ENCODE peak calls at places on chromosome 2, in seven cellular contexts. W, P, V, O, G, Y and L are unnamed samples.

GRCh38 chr2:20608666-20609348 is 42.1 kb downstream of the HS1BP3 start:
- DNase-seq in V (no peak), W (no peak), G (no peak), P (peak), Y (no peak), O (no peak), L (no peak)

GRCh38 chr2:230405824-230406223 is 10.2 kb upstream of the SP100 start:
- DNase-seq in G (no peak), O (no peak), W (no peak), V (no peak), Y (no peak), P (no peak), L (no peak)

GRCh38 chr2:50135841-50136240 is 896.1 kb downstream of the NRXN1 start:
- DNase-seq in V (no peak), W (no peak), Y (no peak), O (no peak), G (no peak), P (no peak), L (no peak)

GRCh38 chr2:164032995-164033394 is 297.2 kb upstream of the FIGN start:
- DNase-seq in P (no peak), V (no peak), O (no peak), G (no peak), W (no peak), Y (no peak), L (no peak)

GRCh38 chr2:164784376-164784775 is 57.2 kb downstream of the COBLL1 start:
- DNase-seq in O (no peak), W (no peak), V (no peak), Y (no peak), P (no peak), G (no peak), L (no peak)

GRCh38 chr2:239930871-239931771 is 94.0 kb downstream of the NDUFA10 start:
- DNase-seq in W (peak), G (peak), O (no peak), P (peak), V (peak), Y (no peak), L (no peak)

GRCh38 chr2:234286118-234286598 is 210.7 kb downstream of the ARL4C start:
- DNase-seq in G (no peak), O (peak), Y (no peak), W (no peak), P (no peak), V (no peak), L (no peak)

GRCh38 chr2:162297925-162298552 is 20.4 kb downstream of the IFIH1 start:
- DNase-seq in V (peak), P (no peak), Y (peak), G (no peak), W (peak), O (peak), L (no peak)

GRCh38 chr2:148726228-148726627 is 81.7 kb downstream of the EPC2 start:
- DNase-seq in O (no peak), W (no peak), G (no peak), Y (no peak), P (no peak), V (no peak), L (no peak)

GRCh38 chr2:148527488-148528340 is 116.8 kb upstream of the EPC2 start:
- DNase-seq in W (no peak), O (peak), P (no peak), V (no peak), G (no peak), Y (no peak), L (no peak)

GRCh38 chr2:6970976-6971480 is 53.8 kb downstream of the RNF144A start:
- DNase-seq in V (no peak), O (no peak), P (no peak), W (no peak), G (no peak), Y (no peak), L (no peak)

GRCh38 chr2:62793213-62793612 is 87.7 kb downstream of the EHBP1 start:
- DNase-seq in P (no peak), Y (no peak), W (no peak), V (no peak), G (no peak), O (no peak), L (no peak)

GRCh38 chr2:200378652-200379290 is 72.3 kb downstream of the SPATS2L start:
- DNase-seq in O (no peak), Y (no peak), P (no peak), V (no peak), W (no peak), G (no peak), L (no peak)

GRCh38 chr2:122136071-122136470 is 380.6 kb downstream of the TSN start:
- DNase-seq in O (peak), Y (no peak), W (no peak), P (no peak), G (no peak), V (no peak), L (no peak)

GRCh38 chr2:217828336-217828735 is 174.5 kb downstream of the TNS1 start:
- DNase-seq in V (no peak), Y (no peak), O (no peak), P (no peak), W (no peak), G (peak), L (no peak)

GRCh38 chr2:8644605-8645175 is 37.2 kb upstream of the ID2 start:
- DNase-seq in W (no peak), P (peak), Y (no peak), V (peak), O (no peak), G (no peak), L (no peak)

GRCh38 chr2:197704434-197705142 is 581 bp upstream of the MARS2 start:
- DNase-seq in Y (no peak), V (no peak), P (no peak), O (no peak), G (no peak), W (no peak), L (no peak)

GRCh38 chr2:112031916-112032582 is 23.0 kb upstream of the TMEM87B start:
- DNase-seq in Y (no peak), O (no peak), V (peak), W (no peak), P (no peak), G (no peak), L (no peak)

GRCh38 chr2:100741880-100742814 is 77.8 kb upstream of the NPAS2 start:
- DNase-seq in Y (peak), P (no peak), O (no peak), G (no peak), V (no peak), W (no peak), L (no peak)

GRCh38 chr2:43778233-43778632 is 4.4 kb downstream of the DYNC2LI1 start:
- DNase-seq in Y (no peak), G (no peak), P (no peak), O (no peak), V (no peak), W (no peak), L (no peak)

GRCh38 chr2:48940606-48941005 is 185.1 kb upstream of the LHCGR start:
- DNase-seq in P (no peak), V (no peak), Y (no peak), O (no peak), W (no peak), G (no peak), L (no peak)

GRCh38 chr2:175203621-175204496 is 22.3 kb upstream of the ATP5MC3 start:
- DNase-seq in P (peak), Y (no peak), W (peak), V (peak), O (peak), G (no peak), L (no peak)

GRCh38 chr2:55112229-55113016 is 62.2 kb upstream of the RTN4 start:
- DNase-seq in P (peak), V (peak), O (no peak), G (peak), Y (no peak), W (no peak), L (no peak)

GRCh38 chr2:29015701-29016470 is 34.8 kb downstream of the TOGARAM2 start:
- DNase-seq in G (peak), W (no peak), P (no peak), O (no peak), V (no peak), Y (no peak), L (no peak)

GRCh38 chr2:240896871-240897692 is 1.1 kb upstream of the MAB21L4 start:
- DNase-seq in P (no peak), Y (no peak), W (no peak), V (peak), G (peak), O (no peak), L (no peak)

GRCh38 chr2:11842324-11842723 is 95.9 kb downstream of the LPIN1 start:
- DNase-seq in V (no peak), O (no peak), W (no peak), P (no peak), G (no peak), Y (no peak), L (no peak)

GRCh38 chr2:142724186-142724585 is 153.3 kb upstream of the KYNU start:
- DNase-seq in G (no peak), O (no peak), V (no peak), W (no peak), P (no peak), Y (no peak), L (no peak)

GRCh38 chr2:96843538-96844268 is at the start of gene ANKRD23:
- DNase-seq in V (no peak), O (no peak), P (no peak), W (no peak), Y (no peak), G (peak), L (no peak)

GRCh38 chr2:96848264-96848663 is 4.4 kb upstream of the ANKRD23 start:
- DNase-seq in O (no peak), Y (no peak), V (no peak), G (peak), W (no peak), P (no peak), L (no peak)

GRCh38 chr2:96842600-96842999 is 1.2 kb downstream of the ANKRD23 start:
- DNase-seq in G (peak), W (no peak), P (no peak), O (no peak), Y (no peak), V (no peak), L (no peak)

GRCh38 chr2:96844405-96844808 is 586 bp upstream of the ANKRD23 start:
- DNase-seq in O (no peak), W (no peak), V (no peak), G (no peak), P (no peak), Y (no peak), L (no peak)

DNA sequence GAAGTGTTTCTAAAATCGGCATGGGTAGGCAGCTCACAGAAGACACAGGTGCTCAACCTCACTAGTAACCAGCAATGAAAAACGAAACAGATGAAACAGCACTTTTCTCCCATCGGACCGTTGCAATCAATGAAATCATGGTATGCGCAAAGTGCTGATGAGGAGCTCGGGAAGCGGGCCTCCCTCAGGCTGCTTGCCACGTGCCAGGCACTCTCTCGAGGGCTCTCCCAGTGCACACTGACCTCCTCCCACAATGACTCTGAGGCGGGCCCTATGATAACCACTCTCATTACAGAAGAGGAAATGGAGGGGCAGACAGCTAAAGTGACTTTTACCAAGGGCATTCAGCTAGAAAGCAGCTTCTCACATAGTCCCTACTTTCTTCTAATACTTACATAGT is 3.8 kb upstream of the ANKRD23 start:
- DNase-seq in O (no peak), Y (no peak), V (no peak), W (no peak), G (no peak), P (no peak), L (no peak)
- TF ChIP-seq CTCF in O (no peak), Y (no peak), V (no peak), W (no peak), G (no peak), P (no peak), L (no peak)

GRCh38 chr2:172674968-172675303 is 60.7 kb upstream of the RAPGEF4 start:
- DNase-seq in O (no peak), Y (no peak), G (no peak), P (no peak), W (no peak), V (no peak), L (no peak)

GRCh38 chr2:172685467-172685866 is 50.2 kb upstream of the RAPGEF4 start:
- DNase-seq in G (no peak), V (no peak), P (no peak), Y (no peak), W (no peak), O (no peak), L (no peak)

GRCh38 chr2:172677363-172677762 is 58.3 kb upstream of the RAPGEF4 start:
- DNase-seq in P (no peak), G (no peak), W (no peak), V (no peak), O (no peak), Y (no peak), L (no peak)

DNA sequence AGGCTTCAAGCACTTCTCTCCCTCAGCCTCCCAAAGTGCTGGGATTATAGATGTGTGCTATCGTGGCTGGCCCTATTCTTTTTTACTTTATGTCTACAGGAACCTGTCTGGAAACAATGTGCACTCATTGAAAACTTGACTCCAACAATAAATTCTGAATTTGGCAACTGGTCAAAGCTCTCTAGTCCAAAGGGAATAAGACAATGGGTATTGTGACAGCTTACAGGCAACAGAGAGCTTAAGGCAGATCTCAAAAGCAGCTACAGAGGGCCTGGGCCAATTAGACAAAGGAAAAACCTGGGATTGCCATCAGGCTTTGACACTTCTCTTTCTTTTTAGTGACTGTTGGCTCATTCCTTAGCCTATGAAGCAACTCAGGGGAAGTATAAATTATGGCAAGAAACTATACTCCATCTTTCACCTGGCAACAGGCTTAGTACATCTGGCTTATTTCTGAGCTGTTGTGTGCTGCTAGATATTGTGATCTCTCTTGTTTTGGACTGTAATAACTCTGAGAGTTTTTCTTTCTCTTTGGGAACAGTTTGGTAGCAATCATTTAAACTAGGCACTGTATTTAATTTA is 55.0 kb upstream of the RAPGEF4 start:
- DNase-seq in W (no peak), Y (no peak), O (no peak), V (no peak), G (no peak), P (no peak), L (no peak)
- TF ChIP-seq CTCF in W (no peak), Y (no peak), O (no peak), V (no peak), G (no peak), P (no peak), L (no peak)

DNA sequence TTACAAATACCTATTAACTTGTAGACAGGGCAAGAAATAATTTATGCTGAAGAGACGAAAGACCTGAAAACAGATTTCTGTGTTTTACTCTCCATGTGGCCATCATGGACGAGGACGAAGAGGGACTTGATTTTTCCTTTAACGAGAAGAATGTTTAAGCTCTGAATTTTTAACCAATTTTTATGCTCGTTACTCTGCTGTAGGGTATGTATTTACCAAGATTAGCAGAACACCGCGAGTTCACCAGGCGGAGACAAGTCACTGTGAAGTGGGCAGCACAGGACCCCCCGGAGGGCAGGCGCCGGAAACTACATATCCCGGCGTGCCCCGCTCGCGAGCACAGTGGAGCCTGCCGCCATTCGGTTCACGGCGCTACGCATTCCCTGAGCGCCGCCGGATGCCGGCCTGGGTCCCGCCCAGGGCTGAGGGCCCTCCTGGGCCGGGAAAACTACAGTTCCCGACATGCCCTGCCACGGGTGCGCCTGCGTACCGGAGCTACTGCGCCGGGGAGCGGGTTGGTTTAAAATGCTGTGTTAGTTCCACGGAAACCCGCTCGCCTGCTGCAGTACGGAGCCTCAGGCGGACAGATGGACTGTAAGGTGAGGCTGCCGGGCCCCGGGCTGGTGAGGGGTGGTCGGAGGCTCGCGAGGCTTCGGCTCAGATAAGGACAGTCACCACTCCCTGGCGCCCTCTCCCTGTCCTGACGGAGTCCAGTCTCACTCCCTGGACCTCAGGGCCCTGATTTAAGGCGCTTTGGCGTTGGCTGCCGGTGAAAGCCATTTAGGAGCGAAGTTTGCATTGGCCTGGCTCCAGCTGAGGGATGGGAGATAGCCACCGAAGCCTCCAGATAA is at the start of gene CCDC150:
- DNase-seq in P (peak), G (peak), O (peak), Y (peak), W (peak), V (peak), L (peak)
- TF ChIP-seq CTCF in P (peak), G (peak), O (no peak), Y (no peak), W (no peak), V (no peak), L (peak)

DNA sequence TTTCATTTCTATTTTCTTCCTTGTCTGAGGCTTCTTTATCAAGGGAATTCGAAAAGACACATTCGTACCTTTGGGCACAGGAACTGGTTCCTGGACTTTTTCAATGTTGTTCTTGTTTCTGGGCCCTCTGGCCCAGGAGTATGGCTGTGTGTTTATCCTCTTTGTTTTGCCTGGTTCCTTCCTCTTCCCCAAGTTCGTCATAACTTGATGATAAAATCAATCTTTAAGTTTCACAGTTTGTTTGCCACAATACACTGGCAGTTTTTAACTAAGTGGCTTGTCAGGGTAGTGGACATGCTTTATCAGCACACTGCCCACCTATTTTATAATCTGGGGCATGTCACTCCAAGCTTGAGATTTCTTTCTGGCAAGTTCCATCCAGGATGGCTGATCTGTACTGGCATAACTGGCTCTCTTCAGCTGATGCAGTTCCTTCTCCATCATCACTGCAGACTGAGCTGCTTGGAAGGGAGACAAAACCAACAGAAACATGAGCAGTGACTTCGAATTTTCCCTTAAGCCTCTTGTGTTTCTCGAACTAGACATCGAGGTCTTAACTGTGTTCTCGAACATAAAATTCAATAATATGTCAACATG is 63.4 kb upstream of the MGAT4A start:
- DNase-seq in Y (no peak), W (no peak), P (no peak), G (no peak), V (no peak), O (no peak), L (no peak)
- TF ChIP-seq CTCF in Y (no peak), W (no peak), P (no peak), G (no peak), V (no peak), O (no peak), L (no peak)

GRCh38 chr2:81266106-81266505 is 961.6 kb upstream of the LRRTM1 start:
- DNase-seq in G (no peak), W (no peak), P (no peak), Y (no peak), O (peak), V (peak), L (no peak)
- TF ChIP-seq CTCF in G (no peak), W (no peak), P (no peak), Y (no peak), O (no peak), V (no peak), L (peak)

DNA sequence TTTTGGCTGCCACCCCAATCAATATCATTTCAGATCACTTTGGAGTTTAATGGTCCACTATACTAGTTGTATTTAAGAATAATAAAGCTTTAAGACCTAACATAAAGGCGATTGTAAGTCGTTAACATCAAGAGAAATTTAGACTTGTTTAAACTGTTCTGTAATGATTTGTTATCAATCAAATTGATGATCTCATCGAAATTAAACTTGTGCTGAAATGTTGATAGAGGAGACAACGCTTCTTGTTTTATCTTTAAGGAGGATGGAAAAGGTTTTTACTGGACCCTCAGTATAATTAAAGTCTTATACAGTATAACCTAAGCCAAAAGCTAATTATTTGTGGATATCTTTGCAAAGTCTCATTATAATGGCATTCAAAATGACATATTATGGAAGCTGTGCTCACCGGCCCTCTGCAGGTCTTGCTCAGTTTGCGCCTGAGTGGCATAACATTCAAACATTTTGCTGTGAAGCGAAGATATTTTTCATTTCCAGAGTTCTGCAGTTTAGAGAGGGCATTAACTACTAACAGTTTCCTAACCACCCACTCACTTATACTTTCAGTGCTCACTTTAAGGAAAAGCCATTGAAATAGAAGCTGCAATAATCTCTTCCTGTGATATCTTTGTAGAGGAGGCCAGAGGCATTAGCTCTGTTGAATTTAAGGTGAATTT is 1.4 kb upstream of the SERTAD2 start:
- DNase-seq in O (peak), V (no peak), W (no peak), Y (no peak), G (no peak), P (no peak), L (no peak)
- TF ChIP-seq CTCF in O (no peak), V (no peak), W (no peak), Y (peak), G (no peak), P (no peak), L (peak)

GRCh38 chr2:226550801-226551200 is 248.8 kb downstream of the IRS1 start:
- DNase-seq in G (no peak), O (no peak), W (no peak), V (no peak), Y (no peak), P (no peak), L (no peak)
- TF ChIP-seq CTCF in G (no peak), O (no peak), W (no peak), V (no peak), Y (no peak), P (no peak), L (no peak)